ENCODE peak calls at places on chromosomes 12 and 14, in seven cellular contexts. K, V, U, C, L, Z and R are unnamed samples.

GRCh38 chr14:23061995-23062394 is 4.7 kb upstream of the CDH24 start:
- DNase-seq in C (peak; percentile 98), Z (peak; percentile 97), V (peak; percentile 95), L (no peak), U (peak; percentile 43), K (peak; percentile 79), R (peak; percentile 97)

GRCh38 chr12:17579148-17580026 is 510.6 kb downstream of the RERGL start:
- DNase-seq in Z (no peak), L (no peak), U (no peak), K (no peak), C (no peak), V (no peak), R (no peak)

GRCh38 chr14:92473947-92474535 is 39.5 kb upstream of the RIN3 start:
- DNase-seq in C (no peak), Z (no peak), K (no peak), L (no peak), U (no peak), V (peak; percentile 16), R (no peak)

GRCh38 chr14:45868863-45869262 is 615.9 kb upstream of the MIS18BP1 start:
- DNase-seq in V (no peak), Z (no peak), L (no peak), K (no peak), C (no peak), U (no peak), R (no peak)

GRCh38 chr12:49568442-49568776 is 467 bp upstream of the MCRS1 start:
- DNase-seq in V (no peak), L (no peak), K (no peak), Z (no peak), U (no peak), C (no peak), R (no peak)

GRCh38 chr12:103503546-103504480 is 8.0 kb upstream of the C12orf42 start:
- DNase-seq in C (no peak), V (no peak), U (peak; percentile 37), Z (no peak), L (no peak), K (no peak), R (no peak)

GRCh38 chr12:121793836-121794531 is 496 bp upstream of the RHOF start:
- DNase-seq in Z (peak; percentile 91), C (peak; percentile 94), U (peak; percentile 96), V (peak; percentile 89), L (peak; percentile 72), K (peak; percentile 98), R (peak; percentile 94)

GRCh38 chr12:69052613-69053408 is 119.8 kb upstream of the CPM start:
- DNase-seq in V (peak; percentile 83), L (no peak), C (peak; percentile 78), Z (peak; percentile 74), U (no peak), K (peak; percentile 79), R (peak; percentile 62)

GRCh38 chr12:29249930-29250329 is 100.9 kb downstream of the FAR2 start:
- DNase-seq in C (no peak), V (no peak), L (no peak), U (no peak), Z (no peak), K (no peak), R (no peak)

GRCh38 chr14:99182548-99183115 is 89.4 kb downstream of the BCL11B start:
- DNase-seq in L (no peak), K (no peak), Z (no peak), C (no peak), U (no peak), V (no peak), R (no peak)

GRCh38 chr14:55129428-55130193 is 559 bp downstream of the LGALS3 start:
- DNase-seq in L (no peak), Z (peak; percentile 75), U (peak; percentile 59), K (peak; percentile 57), V (peak; percentile 74), C (peak; percentile 75), R (peak; percentile 61)

GRCh38 chr12:6946920-6947374 is 3.1 kb downstream of the C12orf57 start:
- DNase-seq in K (no peak), Z (no peak), U (no peak), V (no peak), L (no peak), C (no peak), R (no peak)

GRCh38 chr12:6947615-6948014 is 3.5 kb upstream of the PTPN6 start:
- DNase-seq in Z (no peak), L (no peak), C (no peak), U (no peak), K (no peak), V (no peak), R (no peak)

GRCh38 chr12:6945613-6946012 is 1.8 kb downstream of the C12orf57 start:
- DNase-seq in U (no peak), L (no peak), K (no peak), V (no peak), C (no peak), Z (no peak), R (no peak)

GRCh38 chr12:6944381-6945186 is 762 bp downstream of the C12orf57 start:
- DNase-seq in U (peak; percentile 96), V (peak; percentile 92), C (peak; percentile 96), K (peak; percentile 97), L (peak; percentile 86), Z (peak; percentile 92), R (peak; percentile 89)

GRCh38 chr12:6946033-6946919 is 2.5 kb downstream of the C12orf57 start:
- DNase-seq in Z (no peak), V (no peak), U (peak; percentile 95), C (peak; percentile 39), L (no peak), K (peak; percentile 100), R (no peak)
- H3K4me3 ChIP-seq in Z (no peak overlapping the region), V (no peak overlapping the region), U (peak overlapping the region; percentile 31), C (peak overlapping the region; percentile 31), L (peak overlapping the region; percentile 29), K (peak overlapping the region; percentile 67), R (no peak overlapping the region)

GRCh38 chr14:77185093-77185465 is 3.5 kb downstream of the TMEM63C start:
- DNase-seq in K (peak; percentile 51), V (no peak), C (no peak), Z (no peak), L (no peak), U (no peak), R (no peak)
- TF ChIP-seq CTCF in K (no peak), V (no peak), C (no peak), Z (no peak), L (no peak), U (no peak), R (no peak)

DNA sequence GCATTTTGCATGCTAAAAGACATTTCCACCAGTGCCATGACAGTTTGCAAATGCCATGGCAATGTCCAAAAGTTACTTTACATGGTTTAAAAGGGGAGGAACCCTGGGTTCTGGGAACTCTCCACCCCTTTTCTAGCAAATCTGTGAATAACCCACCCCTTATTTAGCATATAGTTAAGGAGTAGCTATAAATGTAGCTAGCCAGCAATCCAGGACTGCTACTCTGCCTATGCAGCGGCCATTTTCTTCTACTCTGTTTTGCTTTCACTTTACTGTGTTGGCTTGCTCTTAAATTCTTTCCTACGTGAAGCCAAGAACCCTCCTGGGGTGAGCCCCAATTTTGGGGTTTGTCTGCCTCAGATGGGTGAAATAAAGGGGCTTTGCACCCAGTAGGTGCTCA is 141.0 kb downstream of the PTPN11 start:
- DNase-seq in U (no peak), V (peak; percentile 7), K (no peak), Z (peak; percentile 16), C (peak; percentile 2), L (no peak), R (no peak)
- H3K4me3 ChIP-seq in U (no peak overlapping the region), V (peak overlapping the region; percentile 51), K (no peak overlapping the region), Z (peak overlapping the region; percentile 40), C (no peak overlapping the region), L (no peak overlapping the region), R (no peak overlapping the region)

GRCh38 chr12:65313704-65314317 is 35.3 kb downstream of the MSRB3 start:
- DNase-seq in U (no peak), K (no peak), L (no peak), Z (peak; percentile 49), V (peak; percentile 47), C (peak; percentile 53), R (peak; percentile 48)
- TF ChIP-seq CTCF in U (no peak), K (peak; percentile 76), L (peak; percentile 29), Z (peak; percentile 42), V (peak; percentile 62), C (peak; percentile 49), R (peak; percentile 14)

GRCh38 chr12:122884091-122884826 is 11.7 kb downstream of the VPS37B start:
- DNase-seq in V (peak; percentile 17), L (no peak), C (no peak), K (no peak), U (no peak), Z (no peak), R (no peak)

GRCh38 chr12:122882908-122883563 is 12.9 kb downstream of the VPS37B start:
- DNase-seq in C (no peak), K (no peak), V (no peak), U (no peak), L (no peak), Z (no peak), R (peak; percentile 76)

GRCh38 chr12:122880155-122880605 is 15.7 kb downstream of the VPS37B start:
- DNase-seq in L (no peak), K (no peak), U (no peak), Z (peak; percentile 90), V (peak; percentile 78), C (peak; percentile 82), R (no peak)

GRCh38 chr12:122878780-122879612 is 16.9 kb downstream of the VPS37B start:
- DNase-seq in V (no peak), L (no peak), U (no peak), Z (no peak), K (no peak), C (no peak), R (no peak)

DNA sequence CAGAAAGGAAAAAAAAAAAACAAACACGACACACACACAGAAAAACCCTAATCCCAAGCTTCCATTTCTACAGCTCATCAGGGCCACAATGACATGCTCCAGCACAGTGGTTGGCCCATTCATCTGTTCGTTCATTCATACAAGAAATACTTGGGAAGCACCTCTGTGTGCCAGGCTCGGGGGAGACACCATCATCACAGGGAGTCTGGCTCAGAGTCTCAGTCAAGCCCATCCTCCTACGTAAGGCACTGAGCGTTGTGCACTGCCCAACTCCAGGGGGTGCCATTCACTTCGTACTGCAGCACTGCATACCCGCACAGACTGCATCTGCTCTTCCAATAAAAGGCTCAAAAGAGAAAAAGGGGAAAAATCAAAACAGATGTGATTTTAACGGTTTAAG is 15.3 kb downstream of the VPS37B start:
- DNase-seq in Z (peak; percentile 64), L (no peak), U (no peak), V (peak; percentile 51), C (peak; percentile 73), K (no peak), R (no peak)
- H3K4me3 ChIP-seq in Z (no peak overlapping the region), L (no peak overlapping the region), U (no peak overlapping the region), V (no peak overlapping the region), C (no peak overlapping the region), K (no peak overlapping the region), R (no peak overlapping the region)